ENCODE peak calls at places on chromosomes 12 and 14, in six cellular contexts. Q, A, T, H, R and O are unnamed samples.

GRCh38 chr12:101942206-101942605 is 64.8 kb downstream of the DRAM1 start:
- DNase-seq in Q (no peak), A (no peak), T (no peak), H (no peak), R (no peak), O (no peak)

GRCh38 chr12:15852383-15852782 is 29.8 kb upstream of the STRAP start:
- DNase-seq in Q (no peak), A (peak), T (no peak), H (no peak), R (no peak), O (no peak)

GRCh38 chr12:25958254-25959068 is at the start of gene RASSF8:
- DNase-seq in Q (peak), A (peak), T (peak), H (peak), R (peak), O (no peak)

GRCh38 chr12:56565510-56566101 is 44.0 kb downstream of the RBMS2 start:
- DNase-seq in Q (peak), A (peak), T (peak), H (peak), R (peak), O (no peak)

GRCh38 chr12:120314220-120314619 is 12.1 kb downstream of the SIRT4 start:
- DNase-seq in Q (no peak), A (peak), T (no peak), H (no peak), R (no peak), O (no peak)

GRCh38 chr12:6767301-6767591 is 1.1 kb downstream of the PTMS start:
- DNase-seq in Q (no peak), A (no peak), T (no peak), H (no peak), R (no peak), O (no peak)

GRCh38 chr14:74922752-74923401 is at the start of gene RPS6KL1:
- DNase-seq in Q (peak), A (peak), T (peak), H (peak), R (peak), O (peak)

GRCh38 chr12:116515674-116516073 is 43.5 kb upstream of the MAP1LC3B2 start:
- DNase-seq in Q (no peak), A (no peak), T (no peak), H (no peak), R (no peak), O (no peak)

GRCh38 chr12:107635139-107635538 is 50.5 kb upstream of the PWP1 start:
- DNase-seq in Q (no peak), A (peak), T (no peak), H (no peak), R (no peak), O (no peak)

GRCh38 chr12:64681200-64682052 is 71.1 kb downstream of the RASSF3 start:
- DNase-seq in Q (no peak), A (no peak), T (no peak), H (peak), R (no peak), O (no peak)

GRCh38 chr12:12209675-12210074 is 57.2 kb downstream of the LRP6 start:
- DNase-seq in Q (no peak), A (no peak), T (no peak), H (no peak), R (no peak), O (no peak)

GRCh38 chr12:123141615-123142517 is 9.0 kb downstream of the PITPNM2 start:
- DNase-seq in Q (peak), A (peak), T (no peak), H (no peak), R (no peak), O (no peak)

GRCh38 chr14:24674204-24674970 is 40.4 kb upstream of the GZMB start:
- DNase-seq in Q (no peak), A (no peak), T (no peak), H (no peak), R (no peak), O (no peak)

GRCh38 chr14:66649515-66649914 is 141.6 kb downstream of the GPHN start:
- DNase-seq in Q (no peak), A (no peak), T (no peak), H (no peak), R (no peak), O (no peak)

GRCh38 chr12:27064397-27065342 is 17.7 kb downstream of the C12orf71 start:
- DNase-seq in Q (no peak), A (no peak), T (no peak), H (no peak), R (no peak), O (no peak)

GRCh38 chr12:8594072-8594471 is 18.6 kb downstream of the AICDA start:
- DNase-seq in Q (no peak), A (no peak), T (no peak), H (no peak), R (no peak), O (no peak)

GRCh38 chr12:124024790-124025189 is 51.8 kb downstream of the ZNF664 start:
- DNase-seq in Q (no peak), A (peak), T (no peak), H (no peak), R (no peak), O (no peak)

GRCh38 chr12:61414470-61414869 is 845.7 kb upstream of the USP15 start:
- DNase-seq in Q (no peak), A (no peak), T (no peak), H (no peak), R (no peak), O (no peak)

GRCh38 chr12:14841761-14842160 is 1.6 kb downstream of the ART4 start:
- DNase-seq in Q (peak), A (peak), T (no peak), H (no peak), R (no peak), O (no peak)

GRCh38 chr12:14284189-14284722 is 81.2 kb upstream of the ATF7IP start:
- DNase-seq in Q (peak), A (no peak), T (no peak), H (no peak), R (no peak), O (no peak)

GRCh38 chr12:116606397-116606796 is 47.2 kb downstream of the MAP1LC3B2 start:
- DNase-seq in Q (no peak), A (no peak), T (no peak), H (no peak), R (no peak), O (no peak)

GRCh38 chr14:73422515-73422914 is 35.8 kb downstream of the NUMB start:
- DNase-seq in Q (no peak), A (no peak), T (no peak), H (no peak), R (peak), O (no peak)

GRCh38 chr14:71629250-71629649 is 303.0 kb upstream of the RGS6 start:
- DNase-seq in Q (no peak), A (no peak), T (no peak), H (no peak), R (no peak), O (no peak)

GRCh38 chr12:89384050-89384749 is 31.9 kb upstream of the DUSP6 start:
- DNase-seq in Q (peak), A (peak), T (no peak), H (peak), R (no peak), O (no peak)

GRCh38 chr12:102642199-102642598 is 161.8 kb upstream of the IGF1 start:
- DNase-seq in Q (no peak), A (peak), T (no peak), H (no peak), R (no peak), O (no peak)

GRCh38 chr14:63951429-63951828 is 98.6 kb downstream of the SYNE2 start:
- DNase-seq in Q (no peak), A (no peak), T (no peak), H (no peak), R (no peak), O (no peak)

GRCh38 chr14:92004062-92004461 is 35.8 kb downstream of the TRIP11 start:
- DNase-seq in Q (no peak), A (no peak), T (no peak), H (no peak), R (no peak), O (no peak)

GRCh38 chr14:102774391-102775153 is 2.7 kb upstream of the TRAF3 start:
- DNase-seq in Q (no peak), A (peak), T (peak), H (peak), R (peak), O (peak)

GRCh38 chr14:58969951-58970751 is 218.3 kb upstream of the DAAM1 start:
- DNase-seq in Q (no peak), A (peak), T (no peak), H (no peak), R (no peak), O (no peak)

GRCh38 chr12:118391424-118391823 is 15.1 kb downstream of the SUDS3 start:
- DNase-seq in Q (no peak), A (no peak), T (no peak), H (no peak), R (no peak), O (no peak)